ENCODE peak calls at places on chromosome 21, in four cellular contexts. B is bronchial epithelial cell, Q is endothelial cell, I is activated B cell treated with CpG ODN at 0.5 μM for 24 hours. A is an unnamed sample.

GRCh38 chr21:41892726-41893125 is 13.6 kb upstream of the PRDM15 start:
- DNase-seq in B (no peak), Q (no peak), I (no peak), A (no peak)

GRCh38 chr21:29671728-29672127 is 268.1 kb downstream of the GRIK1 start:
- DNase-seq in B (no peak), Q (no peak), I (no peak), A (no peak)

GRCh38 chr21:41068411-41069304 is 99.3 kb upstream of the BACE2 start:
- DNase-seq in B (peak; percentile 40), Q (peak; percentile 86), I (peak; percentile 34), A (peak; percentile 79)

GRCh38 chr21:46062471-46063211 is 35.3 kb upstream of the COL6A2 start:
- DNase-seq in B (no peak), Q (no peak), I (no peak), A (no peak)

GRCh38 chr21:44800103-44800502 is 1.5 kb downstream of the UBE2G2 start:
- DNase-seq in B (peak; percentile 50), Q (peak; percentile 36), I (no peak), A (no peak)

GRCh38 chr21:25708467-25709065 is 26.1 kb downstream of the ATP5PF start:
- DNase-seq in B (peak; percentile 34), Q (peak; percentile 19), I (no peak), A (peak; percentile 50)

GRCh38 chr21:41208946-41209345 is 41.0 kb downstream of the BACE2 start:
- DNase-seq in B (no peak), Q (no peak), I (no peak), A (no peak)

GRCh38 chr21:42640486-42640885 is 12.9 kb upstream of the PDE9A start:
- DNase-seq in B (peak; percentile 10), Q (no peak), I (no peak), A (no peak)

GRCh38 chr21:25171438-25171837 is 435.8 kb downstream of the MRPL39 start:
- DNase-seq in B (no peak), Q (no peak), I (no peak), A (no peak)

GRCh38 chr21:45420623-45421041 is 15.7 kb downstream of the COL18A1 start:
- DNase-seq in B (no peak), Q (no peak), I (no peak), A (no peak)

GRCh38 chr21:45285266-45285931 is 2.3 kb downstream of the POFUT2 start:
- DNase-seq in B (no peak), Q (no peak), I (no peak), A (no peak)

GRCh38 chr21:42642219-42642745 is 11.1 kb upstream of the PDE9A start:
- DNase-seq in B (no peak), Q (no peak), I (no peak), A (no peak)

GRCh38 chr21:25790122-25790951 is 55.6 kb downstream of the GABPA start:
- DNase-seq in B (peak; percentile 42), Q (no peak), I (no peak), A (peak; percentile 22)

GRCh38 chr21:25283720-25284119 is 323.6 kb downstream of the MRPL39 start:
- DNase-seq in B (peak; percentile 1), Q (peak; percentile 36), I (no peak), A (peak; percentile 2)

GRCh38 chr21:41210405-41211040 is 42.6 kb downstream of the BACE2 start:
- DNase-seq in B (no peak), Q (no peak), I (no peak), A (no peak)

GRCh38 chr21:34693192-34693810 is 24.5 kb downstream of the CLIC6 start:
- DNase-seq in B (peak; percentile 62), Q (peak; percentile 38), I (no peak), A (peak; percentile 60)

GRCh38 chr21:34909492-34910292 is 139.4 kb downstream of the RUNX1 start:
- DNase-seq in B (no peak), Q (no peak), I (no peak), A (no peak)

GRCh38 chr21:40318371-40318770 is 451.1 kb downstream of the PCP4 start:
- DNase-seq in B (no peak), Q (no peak), I (no peak), A (no peak)

GRCh38 chr21:41280115-41280919 is 36.3 kb upstream of the FAM3B start:
- DNase-seq in B (no peak), Q (no peak), I (no peak), A (no peak)

DNA sequence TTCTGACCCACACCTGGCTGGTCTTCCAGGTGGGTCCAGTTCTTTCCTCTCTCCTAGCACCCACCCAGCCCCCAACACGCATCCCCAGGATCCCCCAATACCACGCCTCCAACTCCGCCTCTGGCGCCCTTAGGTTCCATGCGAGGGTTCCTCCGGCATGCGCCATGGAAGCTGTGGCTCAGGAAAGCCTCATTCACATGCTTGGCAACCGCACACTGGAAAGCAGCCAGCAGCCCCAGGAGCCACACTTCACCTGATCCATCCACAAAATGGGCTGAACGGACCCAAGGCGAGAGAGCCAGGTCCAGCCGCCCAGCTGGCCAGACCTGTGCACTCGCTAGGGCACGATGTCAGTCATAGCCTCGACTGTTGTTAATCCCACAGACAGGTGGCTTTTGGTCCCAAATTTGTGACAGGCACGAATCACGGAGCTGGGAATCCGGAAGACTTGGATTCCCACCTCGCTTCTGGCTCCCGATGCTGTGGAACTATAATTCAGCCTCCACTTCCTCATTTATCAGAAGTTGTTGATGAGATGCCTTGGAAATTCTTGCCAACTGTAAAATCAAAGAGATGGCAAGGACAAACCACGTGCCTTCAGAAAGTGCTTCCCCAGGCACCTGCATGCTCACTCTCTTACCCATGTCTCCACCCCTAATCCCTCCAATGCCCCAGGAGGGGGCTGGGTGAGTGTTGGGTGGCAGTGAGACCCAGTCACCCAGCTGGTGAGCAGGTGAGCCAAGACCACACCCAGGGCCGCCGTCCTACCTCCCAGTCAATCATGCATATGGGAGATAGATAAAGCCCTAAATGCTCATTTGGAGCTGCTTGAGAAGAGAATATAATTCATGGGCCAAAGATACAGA is 161.0 kb downstream of the PSMG1 start:
- DNase-seq in B (no peak), Q (no peak), I (no peak), A (no peak)
- TF ChIP-seq CTCF in B (no peak), Q (no peak), I (no peak), A (no peak)

GRCh38 chr21:28237661-28238060 is 755.0 kb downstream of the LTN1 start:
- DNase-seq in B (no peak), Q (no peak), I (no peak), A (no peak)

GRCh38 chr21:28230559-28230958 is 762.1 kb downstream of the LTN1 start:
- DNase-seq in B (peak; percentile 63), Q (no peak), I (no peak), A (no peak)

GRCh38 chr21:28233536-28234220 is 759.0 kb downstream of the LTN1 start:
- DNase-seq in B (no peak), Q (no peak), I (no peak), A (no peak)

GRCh38 chr21:28239345-28239744 is 753.3 kb downstream of the LTN1 start:
- DNase-seq in B (peak; percentile 15), Q (no peak), I (no peak), A (no peak)

GRCh38 chr21:28235169-28235892 is 757.3 kb downstream of the LTN1 start:
- DNase-seq in B (no peak), Q (no peak), I (no peak), A (no peak)
- TF ChIP-seq CTCF in B (peak; percentile 4), Q (no peak), I (no peak), A (no peak)

GRCh38 chr21:16239659-16240265 is 510.0 kb downstream of the USP25 start:
- DNase-seq in B (no peak), Q (no peak), I (no peak), A (no peak)

GRCh38 chr21:16241500-16241963 is 511.8 kb downstream of the USP25 start:
- DNase-seq in B (no peak), Q (peak; percentile 54), I (no peak), A (no peak)

GRCh38 chr21:16243396-16243795 is 513.6 kb downstream of the USP25 start:
- DNase-seq in B (no peak), Q (no peak), I (no peak), A (no peak)

GRCh38 chr21:16241021-16241420 is 511.2 kb downstream of the USP25 start:
- DNase-seq in B (no peak), Q (no peak), I (no peak), A (no peak)
- TF ChIP-seq CTCF in B (no peak), Q (no peak), I (no peak), A (no peak)

GRCh38 chr21:43728467-43729390 is 9.8 kb downstream of the PDXK start:
- DNase-seq in B (peak; percentile 94), Q (peak; percentile 69), I (peak; percentile 69), A (peak; percentile 90)
- TF ChIP-seq CTCF in B (no peak), Q (peak; percentile 38), I (no peak), A (peak; percentile 17)

DNA sequence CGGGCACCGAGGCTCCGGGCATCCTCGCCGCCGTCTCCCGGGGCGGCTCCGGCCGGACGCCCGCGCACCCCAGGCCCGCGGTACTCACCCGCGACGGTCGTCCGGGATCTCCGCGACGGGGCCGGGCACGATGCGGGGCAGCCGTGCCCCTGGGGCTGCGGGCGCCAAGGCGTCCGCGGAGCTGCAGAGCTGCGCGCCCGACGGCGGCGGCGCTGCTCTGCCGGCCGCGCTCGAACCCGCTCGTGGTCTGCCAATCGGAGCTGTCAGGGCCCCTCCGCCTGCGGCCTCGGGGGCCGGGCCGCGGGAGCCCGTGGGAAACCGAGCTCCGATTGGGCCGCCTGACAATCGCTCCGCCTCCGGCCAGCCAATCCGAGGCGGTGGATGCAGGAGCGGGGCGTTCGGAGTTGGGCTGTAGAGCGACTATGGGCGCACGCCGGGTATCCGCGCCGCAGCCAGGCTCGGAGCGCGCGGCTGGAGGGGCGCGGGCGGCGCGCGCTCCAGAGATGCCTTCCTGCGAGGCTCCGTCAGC is 100.6 kb upstream of the SOD1 start:
- DNase-seq in B (peak; percentile 83), Q (peak; percentile 96), I (peak; percentile 80), A (peak; percentile 79)
- TF ChIP-seq CTCF in B (no peak), Q (peak; percentile 49), I (no peak), A (no peak)

GRCh38 chr21:37166733-37167132 is 93.7 kb downstream of the TTC3 start:
- DNase-seq in B (peak; percentile 20), Q (no peak), I (no peak), A (peak; percentile 17)
- TF ChIP-seq CTCF in B (peak; percentile 21), Q (no peak), I (no peak), A (peak; percentile 19)

DNA sequence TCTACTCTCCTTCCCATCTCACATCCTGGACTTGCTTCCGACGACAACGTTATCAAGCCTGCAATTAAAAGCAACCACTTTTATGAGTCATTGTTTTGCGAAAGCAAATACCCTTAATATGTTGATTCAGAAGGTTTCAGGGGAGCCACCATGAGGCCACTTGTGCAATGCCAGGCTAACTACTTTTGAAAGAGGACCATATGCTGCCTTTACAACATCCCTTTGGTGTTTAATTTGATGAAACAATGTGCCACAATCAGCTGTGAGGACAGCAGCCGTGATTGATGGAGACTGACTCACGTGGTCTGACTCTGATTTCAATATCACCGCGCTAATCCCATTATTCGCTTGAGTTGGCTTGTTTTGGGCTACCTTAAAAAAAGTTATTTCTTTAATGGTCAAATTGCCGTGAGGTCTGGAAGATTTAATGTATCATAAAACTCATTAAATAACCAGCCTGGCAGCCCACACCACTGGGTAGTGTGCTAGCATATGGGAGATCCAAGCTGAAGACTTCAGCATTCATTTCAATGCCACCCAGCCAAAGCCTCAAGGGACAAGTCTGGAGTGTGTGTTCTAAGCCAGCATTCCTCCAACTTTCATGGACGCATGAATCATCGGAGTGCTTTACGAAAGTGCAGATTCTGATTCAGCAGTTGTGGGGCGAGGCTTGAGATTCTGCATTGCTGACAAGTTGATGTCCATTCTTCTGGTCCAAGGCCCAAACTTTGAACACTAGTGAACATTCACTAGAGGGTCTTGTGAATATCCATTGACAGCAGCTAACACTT is 73.3 kb upstream of the PAXBP1 start:
- DNase-seq in B (peak; percentile 79), Q (no peak), I (no peak), A (no peak)
- TF ChIP-seq CTCF in B (peak; percentile 10), Q (no peak), I (no peak), A (no peak)

GRCh38 chr21:14382835-14383595 is at the start of gene HSPA13:
- DNase-seq in B (peak; percentile 98), Q (peak; percentile 95), I (peak; percentile 93), A (peak; percentile 93)
- TF ChIP-seq CTCF in B (no peak), Q (no peak), I (no peak), A (no peak)

A was measured in GM13976.